ENCODE peak calls at places on chromosomes 5 and 9, in nine cellular contexts. K is stimulated activated CD8-positive, alpha-beta memory T cell treated with anti-CD3 and anti-CD28 coated beads, Interleukin-2, amount 100 ng/mL, for 1 hour; D is nephron progenitor cell; P is kidney; U is epithelial cell of esophagus; R is activated T-cell treated with anti-CD3 and anti-CD28 coated beads for 1 hour; Y is A172; H is effector memory CD8-positive, alpha-beta T cell; M is EL. L is an unnamed sample.

GRCh38 chr5:72366324-72366976 is 46.3 kb downstream of the PTCD2 start:
- DNase-seq in K (no peak), D (peak), P (no peak), U (peak), R (no peak), Y (peak), H (peak), M (peak), L (peak)

GRCh38 chr9:3509926-3510325 is 15.9 kb downstream of the RFX3 start:
- DNase-seq in K (no peak), D (no peak), P (no peak), U (no peak), R (no peak), Y (no peak), H (no peak), M (no peak), L (no peak)

GRCh38 chr9:114060070-114060469 is 18.0 kb downstream of the AMBP start:
- DNase-seq in K (no peak), D (no peak), P (no peak), U (no peak), R (no peak), Y (no peak), H (no peak), M (no peak), L (no peak)

GRCh38 chr9:72477862-72478564 is 43.4 kb upstream of the TMC1 start:
- DNase-seq in K (no peak), D (no peak), P (no peak), U (peak), R (no peak), Y (peak), H (no peak), M (peak), L (peak)

GRCh38 chr9:137820161-137820855 is 57.3 kb upstream of the CACNA1B start:
- DNase-seq in K (no peak), D (no peak), P (no peak), U (no peak), R (no peak), Y (no peak), H (no peak), M (peak), L (peak)

GRCh38 chr5:170382790-170383189 is 6.4 kb downstream of the KCNMB1 start:
- DNase-seq in K (no peak), D (no peak), P (no peak), U (no peak), R (no peak), Y (no peak), H (no peak), M (no peak), L (no peak)

GRCh38 chr9:91725651-91726050 is 224.4 kb downstream of the ROR2 start:
- DNase-seq in K (no peak), D (no peak), P (no peak), U (no peak), R (no peak), Y (no peak), H (no peak), M (no peak), L (no peak)

GRCh38 chr5:38420691-38421395 is 135.6 kb downstream of the LIFR start:
- DNase-seq in K (no peak), D (peak), P (no peak), U (peak), R (peak), Y (peak), H (peak), M (peak), L (peak)

GRCh38 chr5:116536279-116537161 is 38.1 kb downstream of the SEMA6A start:
- DNase-seq in K (no peak), D (no peak), P (no peak), U (no peak), R (no peak), Y (no peak), H (no peak), M (no peak), L (no peak)

GRCh38 chr5:149938791-149939358 is 5.7 kb downstream of the PDE6A start:
- DNase-seq in K (no peak), D (no peak), P (no peak), U (peak), R (no peak), Y (peak), H (no peak), M (peak), L (peak)

GRCh38 chr9:1071730-1072129 is 21.6 kb downstream of the DMRT2 start:
- DNase-seq in K (no peak), D (no peak), P (no peak), U (peak), R (no peak), Y (no peak), H (no peak), M (no peak), L (no peak)

GRCh38 chr5:35780236-35780635 is 76.5 kb upstream of the IL7R start:
- DNase-seq in K (no peak), D (no peak), P (no peak), U (no peak), R (no peak), Y (no peak), H (no peak), M (no peak), L (no peak)

GRCh38 chr5:160159991-160160826 is 41.0 kb upstream of the PWWP2A start:
- DNase-seq in K (no peak), D (no peak), P (no peak), U (peak), R (no peak), Y (no peak), H (no peak), M (no peak), L (no peak)

GRCh38 chr5:147831465-147831864 is at the start of gene SPINK1:
- DNase-seq in K (no peak), D (no peak), P (no peak), U (no peak), R (no peak), Y (no peak), H (no peak), M (no peak), L (no peak)

GRCh38 chr5:170143091-170143490 is 37.4 kb downstream of the FOXI1 start:
- DNase-seq in K (no peak), D (no peak), P (no peak), U (no peak), R (no peak), Y (no peak), H (no peak), M (no peak), L (no peak)

GRCh38 chr9:84668204-84669007 is 1.1 kb upstream of the NTRK2 start:
- DNase-seq in K (no peak), D (peak), P (peak), U (peak), R (no peak), Y (no peak), H (peak), M (peak), L (peak)

GRCh38 chr9:107684224-107684623 is 194.7 kb upstream of the KLF4 start:
- DNase-seq in K (no peak), D (no peak), P (no peak), U (peak), R (no peak), Y (peak), H (no peak), M (no peak), L (peak)

GRCh38 chr5:172160506-172160905 is 27.5 kb downstream of the STK10 start:
- DNase-seq in K (no peak), D (no peak), P (no peak), U (peak), R (no peak), Y (no peak), H (no peak), M (no peak), L (no peak)

GRCh38 chr9:112142420-112142819 is 32.7 kb downstream of the SUSD1 start:
- DNase-seq in K (no peak), D (no peak), P (no peak), U (no peak), R (no peak), Y (no peak), H (no peak), M (no peak), L (no peak)

GRCh38 chr5:64180661-64181343 is 15.2 kb downstream of the RNF180 start:
- DNase-seq in K (no peak), D (no peak), P (no peak), U (peak), R (no peak), Y (peak), H (no peak), M (peak), L (no peak)

GRCh38 chr5:124289122-124289521 is 457.3 kb downstream of the ZNF608 start:
- DNase-seq in K (no peak), D (no peak), P (no peak), U (no peak), R (no peak), Y (no peak), H (no peak), M (no peak), L (no peak)

GRCh38 chr5:37539459-37539858 is 160.3 kb downstream of the WDR70 start:
- DNase-seq in K (no peak), D (no peak), P (no peak), U (peak), R (no peak), Y (no peak), H (no peak), M (no peak), L (no peak)

GRCh38 chr5:9545301-9545958 is 445 bp downstream of the SEMA5A start:
- DNase-seq in K (no peak), D (peak), P (peak), U (no peak), R (no peak), Y (no peak), H (no peak), M (no peak), L (no peak)

GRCh38 chr9:124242331-124243194 is 15.2 kb upstream of the NEK6 start:
- DNase-seq in K (no peak), D (peak), P (no peak), U (no peak), R (no peak), Y (no peak), H (no peak), M (peak), L (peak)

GRCh38 chr5:124591583-124591982 is 154.9 kb downstream of the ZNF608 start:
- DNase-seq in K (no peak), D (no peak), P (no peak), U (no peak), R (no peak), Y (no peak), H (no peak), M (no peak), L (no peak)

GRCh38 chr9:95724253-95724991 is 151.1 kb upstream of the ERCC6L2 start:
- DNase-seq in K (peak), D (no peak), P (no peak), U (no peak), R (peak), Y (no peak), H (peak), M (no peak), L (peak)

GRCh38 chr9:127788337-127789011 is 2.6 kb downstream of the CDK9 start:
- DNase-seq in K (no peak), D (no peak), P (no peak), U (peak), R (no peak), Y (no peak), H (no peak), M (no peak), L (no peak)

GRCh38 chr9:95181226-95181818 is 136.2 kb downstream of the FANCC start:
- DNase-seq in K (no peak), D (no peak), P (no peak), U (no peak), R (no peak), Y (no peak), H (no peak), M (no peak), L (no peak)

L was measured in MV-4-11.